ENCODE peak calls at places on chromosomes 12 and 14, in four cellular contexts. One of them, this sample, is unnamed. For H3K9me3, the result is how much of the 10 kb centered on the place peaks cover.

GRCh38 chr14:60508707-60509437 is at the start of gene SIX6:
- DNase-seq in trophoblast cell: no peak
- DNase-seq in H1: no peak
- DNase-seq in mesenchymal stem cell: no peak
- DNase-seq in this sample: peak

GRCh38 chr14:99592933-99593753 is 10.9 kb downstream of the CCDC85C start:
- DNase-seq in trophoblast cell: no peak
- DNase-seq in H1: no peak
- DNase-seq in mesenchymal stem cell: no peak
- DNase-seq in this sample: no peak

GRCh38 chr14:72389200-72389599 is 457.0 kb downstream of the RGS6 start:
- DNase-seq in trophoblast cell: no peak
- DNase-seq in H1: no peak
- DNase-seq in mesenchymal stem cell: no peak
- DNase-seq in this sample: no peak

GRCh38 chr14:65637780-65638179 is 225.2 kb downstream of the FUT8 start:
- DNase-seq in trophoblast cell: no peak
- DNase-seq in H1: no peak
- DNase-seq in mesenchymal stem cell: no peak
- DNase-seq in this sample: no peak

GRCh38 chr14:94622653-94623421 is 10.6 kb downstream of the SERPINA3 start:
- DNase-seq in trophoblast cell: no peak
- DNase-seq in H1: no peak
- DNase-seq in mesenchymal stem cell: no peak
- DNase-seq in this sample: no peak

GRCh38 chr14:104451474-104451873 is 128.1 kb upstream of the C14orf180 start:
- DNase-seq in trophoblast cell: no peak
- DNase-seq in H1: no peak
- DNase-seq in mesenchymal stem cell: no peak
- DNase-seq in this sample: no peak

GRCh38 chr12:123472438-123472849 is 14.5 kb downstream of the SNRNP35 start:
- DNase-seq in trophoblast cell: no peak
- DNase-seq in H1: no peak
- DNase-seq in mesenchymal stem cell: no peak
- DNase-seq in this sample: no peak

GRCh38 chr12:42978718-42979117 is 389.2 kb upstream of the PRICKLE1 start:
- DNase-seq in trophoblast cell: no peak
- DNase-seq in H1: no peak
- DNase-seq in mesenchymal stem cell: no peak
- DNase-seq in this sample: no peak

GRCh38 chr12:21428241-21428640 is 9.2 kb upstream of the PYROXD1 start:
- DNase-seq in trophoblast cell: peak
- DNase-seq in H1: no peak
- DNase-seq in mesenchymal stem cell: peak
- DNase-seq in this sample: no peak

GRCh38 chr12:93136243-93137015 is 207.3 kb upstream of the EEA1 start:
- DNase-seq in trophoblast cell: no peak
- DNase-seq in H1: no peak
- DNase-seq in mesenchymal stem cell: no peak
- DNase-seq in this sample: no peak

GRCh38 chr12:93133361-93133760 is 204.3 kb upstream of the EEA1 start:
- DNase-seq in trophoblast cell: peak
- DNase-seq in H1: no peak
- DNase-seq in mesenchymal stem cell: no peak
- DNase-seq in this sample: no peak

GRCh38 chr12:93134893-93135285 is 205.8 kb upstream of the EEA1 start:
- DNase-seq in trophoblast cell: no peak
- DNase-seq in H1: no peak
- DNase-seq in mesenchymal stem cell: no peak
- DNase-seq in this sample: no peak

GRCh38 chr12:93134175-93134574 is 205.1 kb upstream of the EEA1 start:
- DNase-seq in trophoblast cell: no peak
- DNase-seq in H1: no peak
- DNase-seq in mesenchymal stem cell: no peak
- DNase-seq in this sample: no peak

GRCh38 chr12:93135286-93136239 is 206.5 kb upstream of the EEA1 start:
- DNase-seq in trophoblast cell: no peak
- DNase-seq in H1: no peak
- DNase-seq in mesenchymal stem cell: peak
- DNase-seq in this sample: no peak
- H3K4me3 ChIP-seq in trophoblast cell: no peak
- H3K4me3 ChIP-seq in H1: no peak
- H3K4me3 ChIP-seq in mesenchymal stem cell: no peak
- H3K4me3 ChIP-seq in this sample: no peak

DNA sequence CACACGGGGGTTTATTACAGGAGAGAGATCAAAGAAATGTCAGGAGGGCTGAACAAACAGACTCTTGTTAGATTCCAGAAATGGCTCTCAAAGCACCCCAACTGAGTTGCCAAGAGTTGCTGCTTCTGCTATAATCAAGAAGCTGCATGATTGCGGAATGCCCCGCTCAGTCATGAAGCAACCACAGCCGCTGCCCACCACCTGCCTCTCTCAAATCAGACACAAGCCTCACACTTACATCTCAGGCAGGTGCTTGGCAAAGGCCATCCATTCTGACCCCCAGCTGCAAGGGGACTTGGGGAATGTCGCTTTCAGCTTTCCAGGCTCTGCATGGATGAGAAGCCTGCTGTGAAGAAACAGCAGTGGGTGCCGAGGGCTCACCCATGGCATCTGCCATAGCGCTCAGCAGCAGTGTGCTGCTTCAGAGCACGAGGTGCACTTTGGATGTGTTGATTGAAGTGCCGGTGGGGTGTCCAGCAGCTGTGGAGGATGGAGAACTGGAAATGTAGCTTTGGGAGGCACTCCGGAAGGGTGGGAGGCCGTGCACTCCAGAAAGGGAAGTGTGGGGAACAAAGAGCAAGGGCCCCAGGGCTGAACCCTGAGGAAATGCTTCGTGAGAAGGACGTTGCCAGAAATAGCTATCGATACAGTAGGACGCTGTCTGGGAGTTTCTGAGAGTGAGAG is 37.7 kb downstream of the LRRC74A start:
- DNase-seq in trophoblast cell: peak
- DNase-seq in H1: no peak
- DNase-seq in mesenchymal stem cell: no peak
- DNase-seq in this sample: no peak
- H2BK12ac ChIP-seq in trophoblast cell: no peak
- H2BK12ac ChIP-seq in H1: no peak
- H2BK12ac ChIP-seq in mesenchymal stem cell: no peak
- H2BK12ac ChIP-seq in this sample: no peak

GRCh38 chr12:9906888-9907287 is 25.3 kb downstream of the CLEC2A start:
- DNase-seq in trophoblast cell: no peak
- DNase-seq in H1: no peak
- DNase-seq in mesenchymal stem cell: no peak
- DNase-seq in this sample: no peak
- H3K9me3 ChIP-seq in trophoblast cell: under half
- H3K9me3 ChIP-seq in H1: under half
- H3K9me3 ChIP-seq in mesenchymal stem cell: under half
- H3K9me3 ChIP-seq in this sample: under half

GRCh38 chr12:63917477-63917862 is 73.0 kb downstream of the SRGAP1 start:
- DNase-seq in trophoblast cell: no peak
- DNase-seq in H1: no peak
- DNase-seq in mesenchymal stem cell: no peak
- DNase-seq in this sample: no peak
- H3K4me3 ChIP-seq in trophoblast cell: no peak
- H3K4me3 ChIP-seq in H1: no peak
- H3K4me3 ChIP-seq in mesenchymal stem cell: no peak
- H3K4me3 ChIP-seq in this sample: no peak

DNA sequence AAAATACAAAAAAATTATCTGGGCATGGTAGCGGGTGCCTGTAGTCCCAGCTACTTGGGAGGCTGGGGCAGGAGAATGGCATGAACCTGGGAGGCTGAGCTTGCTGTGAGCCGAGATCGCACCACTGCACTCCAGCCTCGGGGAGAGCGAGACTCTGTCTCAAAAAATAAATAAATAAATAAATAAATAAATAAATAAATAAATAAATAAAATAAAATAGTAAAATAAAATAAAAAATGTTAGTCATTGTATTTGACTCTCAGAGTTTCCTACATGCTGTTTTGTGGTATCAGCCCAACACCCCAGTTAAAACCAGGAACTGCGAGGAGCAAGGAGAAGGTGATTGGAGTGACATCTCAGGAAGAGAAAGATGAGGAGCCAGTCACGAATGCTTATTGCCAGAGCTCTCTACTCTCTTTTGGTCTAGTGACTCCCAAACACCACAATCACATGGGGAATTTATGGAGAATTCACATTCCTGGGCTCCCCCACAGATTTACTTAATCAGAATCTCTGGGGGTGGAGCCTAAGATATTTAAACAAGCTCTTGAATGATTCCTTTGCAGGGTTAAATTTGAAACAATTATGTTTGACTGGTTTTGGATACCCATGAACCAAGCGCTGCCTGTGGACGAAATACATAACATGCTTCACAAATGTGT is 15.4 kb upstream of the SALL2 start:
- DNase-seq in trophoblast cell: no peak
- DNase-seq in H1: no peak
- DNase-seq in mesenchymal stem cell: no peak
- DNase-seq in this sample: no peak
- H2BK12ac ChIP-seq in trophoblast cell: no peak
- H2BK12ac ChIP-seq in H1: peak
- H2BK12ac ChIP-seq in mesenchymal stem cell: no peak
- H2BK12ac ChIP-seq in this sample: peak

GRCh38 chr12:17286874-17287273 is 680.9 kb upstream of the LMO3 start:
- DNase-seq in trophoblast cell: no peak
- DNase-seq in H1: no peak
- DNase-seq in mesenchymal stem cell: no peak
- DNase-seq in this sample: no peak
- H3K9me3 ChIP-seq in trophoblast cell: under half
- H3K9me3 ChIP-seq in H1: under half
- H3K9me3 ChIP-seq in mesenchymal stem cell: under half
- H3K9me3 ChIP-seq in this sample: under half

GRCh38 chr12:104604070-104604994 is 147.6 kb downstream of the CHST11 start:
- DNase-seq in trophoblast cell: peak
- DNase-seq in H1: peak
- DNase-seq in mesenchymal stem cell: peak
- DNase-seq in this sample: no peak

GRCh38 chr12:104605685-104606084 is 148.9 kb downstream of the CHST11 start:
- DNase-seq in trophoblast cell: peak
- DNase-seq in H1: no peak
- DNase-seq in mesenchymal stem cell: peak
- DNase-seq in this sample: no peak

GRCh38 chr12:104603545-104603973 is 146.8 kb downstream of the CHST11 start:
- DNase-seq in trophoblast cell: peak
- DNase-seq in H1: no peak
- DNase-seq in mesenchymal stem cell: no peak
- DNase-seq in this sample: no peak

GRCh38 chr12:104602901-104603300 is 146.2 kb downstream of the CHST11 start:
- DNase-seq in trophoblast cell: no peak
- DNase-seq in H1: no peak
- DNase-seq in mesenchymal stem cell: no peak
- DNase-seq in this sample: no peak

DNA sequence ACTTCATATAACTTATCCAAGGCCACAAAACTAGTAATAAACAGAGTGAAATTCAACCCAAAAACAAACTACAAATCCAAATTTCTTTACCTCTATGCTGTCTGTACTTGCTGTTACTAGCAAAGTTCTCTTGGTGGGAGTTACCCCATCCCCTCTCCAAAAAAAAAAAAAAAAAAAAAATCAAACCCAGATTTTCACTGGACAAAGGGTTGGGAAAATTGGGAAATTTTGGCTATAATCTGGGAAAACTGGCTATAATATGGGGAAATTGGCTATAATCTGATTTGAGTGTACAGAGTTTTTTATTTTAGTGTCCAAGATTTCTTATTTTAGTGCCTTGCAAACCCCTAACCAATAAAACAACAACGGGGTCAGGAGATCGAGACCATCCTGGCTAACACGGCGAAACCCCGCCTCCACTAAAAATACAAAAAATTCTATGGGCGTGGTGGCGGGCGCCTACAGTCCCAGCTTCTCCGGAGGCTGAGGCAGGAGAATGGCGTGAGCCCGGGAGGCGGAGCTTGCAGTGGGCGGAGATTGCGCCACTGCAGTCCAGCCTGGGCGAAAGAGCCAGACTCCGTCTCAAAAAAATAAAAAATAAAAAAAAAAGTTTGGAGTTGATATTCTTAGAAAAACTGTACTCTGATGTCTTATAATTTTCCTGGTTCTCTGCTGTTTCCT is 148.4 kb downstream of the CHST11 start:
- DNase-seq in trophoblast cell: peak
- DNase-seq in H1: no peak
- DNase-seq in mesenchymal stem cell: peak
- DNase-seq in this sample: no peak
- H3K4me3 ChIP-seq in trophoblast cell: no peak
- H3K4me3 ChIP-seq in H1: no peak
- H3K4me3 ChIP-seq in mesenchymal stem cell: no peak
- H3K4me3 ChIP-seq in this sample: no peak

GRCh38 chr12:51217968-51218606 is at the start of gene POU6F1:
- DNase-seq in trophoblast cell: peak
- DNase-seq in H1: peak
- DNase-seq in mesenchymal stem cell: peak
- DNase-seq in this sample: peak
- H2BK12ac ChIP-seq in trophoblast cell: no peak
- H2BK12ac ChIP-seq in H1: peak
- H2BK12ac ChIP-seq in mesenchymal stem cell: no peak
- H2BK12ac ChIP-seq in this sample: no peak

GRCh38 chr12:55933158-55933798 is 2.3 kb downstream of the DGKA start:
- DNase-seq in trophoblast cell: peak
- DNase-seq in H1: no peak
- DNase-seq in mesenchymal stem cell: peak
- DNase-seq in this sample: no peak
- H3K9me3 ChIP-seq in trophoblast cell: under half
- H3K9me3 ChIP-seq in H1: under half
- H3K9me3 ChIP-seq in mesenchymal stem cell: under half
- H3K9me3 ChIP-seq in this sample: under half